ENCODE peak calls at places on chromosome 19, in seven cellular contexts. G, F, J, I, M, N and O are unnamed samples.

GRCh38 chr19:34348899-34349487 is 16.0 kb upstream of the GPI start:
- DNase-seq in M (no peak), J (no peak), F (no peak), I (no peak), N (no peak), G (no peak), O (no peak)

GRCh38 chr19:5128251-5128931 is 159.5 kb downstream of the KDM4B start:
- DNase-seq in J (no peak), G (peak), N (peak), I (peak), M (no peak), F (no peak), O (no peak)

GRCh38 chr19:41554902-41555301 is 21.1 kb upstream of the CEACAM21 start:
- DNase-seq in I (no peak), N (no peak), G (no peak), J (no peak), F (no peak), M (no peak), O (no peak)

GRCh38 chr19:18287836-18288772 is 6.7 kb upstream of the JUND start:
- DNase-seq in J (no peak), G (no peak), N (no peak), M (no peak), F (no peak), I (no peak), O (no peak)

GRCh38 chr19:29259153-29259552 is 46.2 kb upstream of the UQCRFS1 start:
- DNase-seq in J (peak), N (peak), M (no peak), G (no peak), F (no peak), I (no peak), O (no peak)

GRCh38 chr19:2173841-2174577 is 10.3 kb downstream of the DOT1L start:
- DNase-seq in I (no peak), F (no peak), J (no peak), G (no peak), N (no peak), M (no peak), O (no peak)

GRCh38 chr19:55152017-55152416 is 3.0 kb upstream of the TNNT1 start:
- DNase-seq in I (no peak), G (no peak), F (no peak), J (no peak), M (no peak), N (no peak), O (no peak)

GRCh38 chr19:33831835-33832234 is 35.2 kb downstream of the KCTD15 start:
- DNase-seq in G (no peak), M (no peak), I (no peak), J (peak), F (no peak), N (no peak), O (no peak)

GRCh38 chr19:42276284-42276683 is 7.2 kb downstream of the CIC start:
- DNase-seq in F (no peak), J (no peak), G (no peak), I (peak), N (no peak), M (no peak), O (no peak)

GRCh38 chr19:40055832-40056504 is at the start of gene ZNF780B:
- DNase-seq in G (peak), I (peak), N (peak), J (peak), F (peak), M (peak), O (peak)

GRCh38 chr19:3276341-3276799 is 51.9 kb downstream of the CELF5 start:
- DNase-seq in N (no peak), J (no peak), I (no peak), F (peak), G (no peak), M (peak), O (no peak)

GRCh38 chr19:49524812-49525455 is 2.9 kb upstream of the RCN3 start:
- DNase-seq in F (no peak), I (no peak), N (no peak), G (no peak), M (no peak), J (no peak), O (no peak)

GRCh38 chr19:11045536-11045935 is 43.7 kb upstream of the LDLR start:
- DNase-seq in M (no peak), N (no peak), F (no peak), J (no peak), I (no peak), G (no peak), O (no peak)

GRCh38 chr19:19595171-19595701 is 23.3 kb downstream of the PBX4 start:
- DNase-seq in F (no peak), J (peak), M (no peak), N (peak), G (no peak), I (no peak), O (no peak)

GRCh38 chr19:33668968-33669367 is 47.2 kb downstream of the CHST8 start:
- DNase-seq in I (no peak), M (no peak), J (no peak), G (no peak), N (no peak), F (no peak), O (no peak)

GRCh38 chr19:56125806-56126590 is 4.9 kb upstream of the ZNF787 start:
- DNase-seq in F (no peak), G (no peak), J (no peak), N (no peak), I (no peak), M (no peak), O (no peak)

GRCh38 chr19:51259348-51260245 is 8.7 kb downstream of the SIGLECL1 start:
- DNase-seq in G (no peak), N (peak), I (peak), F (no peak), J (peak), M (peak), O (no peak)

GRCh38 chr19:47663435-47663910 is 49.7 kb upstream of the EHD2 start:
- DNase-seq in J (peak), I (no peak), F (no peak), G (no peak), M (no peak), N (peak), O (peak)

GRCh38 chr19:23788415-23788814 is 29.7 kb upstream of the ZNF681 start:
- DNase-seq in G (no peak), J (no peak), I (no peak), M (no peak), N (no peak), F (no peak), O (no peak)

GRCh38 chr19:35882074-35882832 is 13.9 kb downstream of the APLP1 start:
- DNase-seq in N (peak), F (peak), I (peak), G (peak), J (peak), M (no peak), O (peak)

GRCh38 chr19:38726761-38727301 is 17.4 kb downstream of the CAPN12 start:
- DNase-seq in F (no peak), J (no peak), N (no peak), M (no peak), I (no peak), G (peak), O (no peak)

GRCh38 chr19:14333101-14333871 is 48.0 kb upstream of the ADGRE5 start:
- DNase-seq in J (peak), M (no peak), I (peak), G (no peak), N (peak), F (no peak), O (no peak)

GRCh38 chr19:46408611-46409039 is 4.7 kb downstream of the CCDC8 start:
- DNase-seq in G (peak), M (no peak), N (peak), J (no peak), I (peak), F (no peak), O (no peak)

GRCh38 chr19:18932216-18932841 is 8.7 kb downstream of the HOMER3 start:
- DNase-seq in M (peak), N (peak), F (peak), I (peak), G (peak), J (peak), O (no peak)

GRCh38 chr19:2573916-2574315 is 98.0 kb downstream of the GADD45B start:
- DNase-seq in N (no peak), I (no peak), G (no peak), F (no peak), J (no peak), M (no peak), O (no peak)

GRCh38 chr19:10037367-10037766 is 24.1 kb downstream of the RDH8 start:
- DNase-seq in G (no peak), M (no peak), F (no peak), N (no peak), J (no peak), I (no peak), O (no peak)

GRCh38 chr19:52942371-52943133 is 19.3 kb upstream of the ZNF888 start:
- DNase-seq in G (peak), M (peak), I (peak), J (peak), F (peak), N (peak), O (peak)

GRCh38 chr19:17406039-17406886 is 833 bp upstream of the BST2 start:
- DNase-seq in I (no peak), N (no peak), M (no peak), G (no peak), F (no peak), J (peak), O (no peak)

GRCh38 chr19:42254850-42255765 is at the start of gene ERF:
- DNase-seq in N (peak), J (peak), I (peak), G (peak), F (peak), M (peak), O (no peak)

GRCh38 chr19:11843741-11844140 is 4.8 kb upstream of the ZNF439 start:
- DNase-seq in N (no peak), F (no peak), M (no peak), G (no peak), J (peak), I (no peak), O (no peak)

GRCh38 chr19:49019242-49019932 is 2.5 kb upstream of the LHB start:
- DNase-seq in G (peak), F (peak), N (no peak), M (peak), J (peak), I (peak), O (no peak)

GRCh38 chr19:52585101-52585500 is 15.0 kb downstream of the ZNF701 start:
- DNase-seq in F (no peak), G (no peak), N (no peak), I (no peak), M (no peak), J (no peak), O (no peak)